ENCODE peak calls at places on chromosomes 13 and 19, in five cellular contexts. M is activated B cell treated with CpG ODN at 0.5 μM for 24 hours, S is left ventricle myocardium inferior, N is mesothelial cell of epicardium, W is GM20000. H is an unnamed sample.

GRCh38 chr13:91719033-91719432 is 320.6 kb downstream of the GPC5 start:
- DNase-seq in S (no peak), W (no peak), M (no peak), N (no peak), H (no peak)

GRCh38 chr19:33687761-33688656 is 66.3 kb downstream of the CHST8 start:
- DNase-seq in S (no peak), N (no peak), M (no peak), W (no peak), H (no peak)

GRCh38 chr19:709965-710714 is 1.4 kb downstream of the PALM start:
- DNase-seq in N (no peak), S (peak; percentile 78), W (no peak), M (no peak), H (no peak)

GRCh38 chr13:99224019-99224418 is 23.4 kb downstream of the UBAC2 start:
- DNase-seq in N (no peak), M (no peak), W (no peak), S (no peak), H (no peak)

GRCh38 chr13:37106642-37107041 is 1.2 kb upstream of the CSNK1A1L start:
- DNase-seq in N (no peak), W (no peak), S (no peak), M (no peak), H (no peak)

GRCh38 chr13:112963641-112964040 is 5.4 kb upstream of the MCF2L start:
- DNase-seq in M (no peak), W (no peak), N (no peak), S (no peak), H (no peak)

GRCh38 chr13:113636266-113636963 is 21.6 kb downstream of the ATP4B start:
- DNase-seq in S (peak; percentile 1), N (no peak), W (no peak), M (no peak), H (no peak)

GRCh38 chr13:39587939-39588338 is 15.1 kb downstream of the LHFPL6 start:
- DNase-seq in N (no peak), S (no peak), M (no peak), W (no peak), H (no peak)

GRCh38 chr19:20482721-20483120 is 82.9 kb downstream of the ZNF737 start:
- DNase-seq in S (no peak), W (no peak), N (no peak), M (no peak), H (no peak)

GRCh38 chr19:4773047-4773640 is 18.4 kb upstream of the FEM1A start:
- DNase-seq in W (no peak), N (no peak), S (no peak), M (no peak), H (peak; percentile 73)

GRCh38 chr13:72180253-72180952 is 313.4 kb upstream of the DACH1 start:
- DNase-seq in S (no peak), M (no peak), N (no peak), W (no peak), H (no peak)

GRCh38 chr13:114200673-114201005 is 21.6 kb downstream of the CFAP97D2 start:
- DNase-seq in N (no peak), M (no peak), W (no peak), S (no peak), H (no peak)

GRCh38 chr13:24683833-24684599 is 3.8 kb downstream of the ATP12A start:
- DNase-seq in N (peak; percentile 54), W (peak; percentile 86), M (peak; percentile 37), S (peak; percentile 46), H (peak; percentile 76)

GRCh38 chr13:98466634-98467236 is 110.2 kb downstream of the STK24 start:
- DNase-seq in W (peak; percentile 49), M (no peak), S (no peak), N (peak; percentile 66), H (peak; percentile 41)

GRCh38 chr13:46315036-46315435 is 72.0 kb downstream of the RUBCNL start:
- DNase-seq in N (no peak), M (no peak), S (no peak), W (no peak), H (no peak)

GRCh38 chr13:113491418-113491883 is 940 bp upstream of the DCUN1D2 start:
- DNase-seq in W (peak; percentile 57), S (peak; percentile 45), M (no peak), N (peak; percentile 44), H (peak; percentile 24)

GRCh38 chr13:25067054-25067453 is 28.9 kb upstream of the PABPC3 start:
- DNase-seq in W (no peak), N (no peak), M (no peak), S (no peak), H (no peak)

GRCh38 chr19:16143399-16144215 is at the start of gene HSH2D:
- DNase-seq in M (peak; percentile 82), W (peak; percentile 77), N (no peak), S (peak; percentile 36), H (peak; percentile 98)

GRCh38 chr19:45798995-45799517 is 6.4 kb upstream of the DMWD start:
- DNase-seq in S (peak; percentile 56), M (peak; percentile 54), W (peak; percentile 78), N (peak; percentile 83), H (peak; percentile 64)

GRCh38 chr19:37505958-37506386 is 767 bp upstream of the ZNF793 start:
- DNase-seq in M (no peak), W (no peak), S (no peak), N (no peak), H (no peak)

GRCh38 chr13:32734511-32734910 is 148.3 kb downstream of the PDS5B start:
- DNase-seq in M (no peak), W (no peak), N (no peak), S (no peak), H (no peak)

GRCh38 chr13:19586904-19587634 is 25.7 kb upstream of the TPTE2 start:
- DNase-seq in W (peak; percentile 72), M (peak; percentile 38), N (no peak), S (no peak), H (peak; percentile 96)

GRCh38 chr19:38655148-38655824 is 7.8 kb downstream of the ACTN4 start:
- DNase-seq in W (peak; percentile 56), M (no peak), N (no peak), S (no peak), H (peak; percentile 85)

GRCh38 chr13:40597735-40598365 is 68.6 kb downstream of the FOXO1 start:
- DNase-seq in N (no peak), W (no peak), M (no peak), S (no peak), H (no peak)

GRCh38 chr19:10271543-10272086 is 695 bp downstream of the ICAM1 start:
- DNase-seq in S (no peak), N (no peak), W (peak; percentile 68), M (peak; percentile 65), H (peak; percentile 92)

GRCh38 chr19:10268077-10268476 is 2.8 kb upstream of the ICAM1 start:
- DNase-seq in S (no peak), W (no peak), M (no peak), N (no peak), H (no peak)

GRCh38 chr19:10270180-10270615 is 722 bp upstream of the ICAM1 start:
- DNase-seq in N (no peak), S (peak; percentile 76), M (peak; percentile 80), W (peak; percentile 72), H (peak; percentile 89)

GRCh38 chr19:10269333-10270179 is 1.4 kb upstream of the ICAM1 start:
- DNase-seq in N (peak; percentile 89), S (peak; percentile 90), M (peak; percentile 88), W (peak; percentile 81), H (peak; percentile 92)

GRCh38 chr19:10270616-10271394 is at the start of gene ICAM1:
- DNase-seq in W (peak; percentile 81), N (no peak), S (peak; percentile 84), M (peak; percentile 70), H (peak; percentile 95)
- TF ChIP-seq CTCF in W (no peak), N (no peak), S (peak; percentile 24), M (no peak), H (no peak)

GRCh38 chr13:78806457-78806856 is 147.5 kb upstream of the OBI1 start:
- DNase-seq in W (no peak), S (no peak), M (no peak), N (no peak), H (peak; percentile 2)
- TF ChIP-seq CTCF in W (peak; percentile 19), S (peak; percentile 33), M (no peak), N (no peak), H (peak; percentile 31)

DNA sequence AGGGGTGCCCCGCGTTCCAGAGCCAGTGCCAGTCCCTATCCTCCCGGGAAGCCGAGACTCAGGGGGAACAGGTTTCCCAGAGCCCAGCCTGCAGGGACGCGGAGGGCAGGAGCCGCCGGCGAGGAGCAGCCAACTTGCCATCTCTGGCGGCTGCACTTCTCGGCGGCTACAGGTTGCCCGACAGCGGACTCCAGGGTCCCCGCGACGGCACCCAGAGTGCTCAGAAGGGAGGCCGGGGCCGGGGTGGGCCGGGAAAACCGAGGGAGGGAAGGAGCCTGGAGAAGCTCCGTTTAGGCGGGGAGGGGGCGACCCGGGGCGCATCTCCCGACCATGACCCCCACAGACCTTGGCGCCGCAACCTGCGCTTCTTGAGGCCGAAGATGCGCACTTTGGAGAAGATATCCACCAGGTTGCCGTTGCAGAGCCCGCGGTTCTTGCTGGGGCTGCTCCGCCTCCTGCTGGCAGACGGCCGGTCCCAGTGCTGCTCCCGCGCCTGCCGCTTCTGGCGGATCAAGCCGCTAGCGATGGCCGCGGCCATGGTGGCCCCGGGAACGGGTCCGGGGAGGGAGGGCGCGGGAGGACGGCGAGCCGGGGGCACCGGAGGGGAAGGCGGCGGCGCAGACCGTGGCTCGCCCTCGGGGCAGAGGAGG is 463.8 kb downstream of the ITGBL1 start:
- DNase-seq in N (peak; percentile 46), M (no peak), W (peak; percentile 19), S (peak; percentile 38), H (no peak)
- TF ChIP-seq CTCF in N (no peak), M (no peak), W (no peak), S (peak; percentile 57), H (no peak)

GRCh38 chr19:57466489-57466888 is 9.5 kb upstream of the VN1R1 start:
- DNase-seq in S (peak; percentile 60), M (no peak), W (no peak), N (no peak), H (no peak)
- TF ChIP-seq CTCF in S (no peak), M (no peak), W (no peak), N (no peak), H (no peak)

DNA sequence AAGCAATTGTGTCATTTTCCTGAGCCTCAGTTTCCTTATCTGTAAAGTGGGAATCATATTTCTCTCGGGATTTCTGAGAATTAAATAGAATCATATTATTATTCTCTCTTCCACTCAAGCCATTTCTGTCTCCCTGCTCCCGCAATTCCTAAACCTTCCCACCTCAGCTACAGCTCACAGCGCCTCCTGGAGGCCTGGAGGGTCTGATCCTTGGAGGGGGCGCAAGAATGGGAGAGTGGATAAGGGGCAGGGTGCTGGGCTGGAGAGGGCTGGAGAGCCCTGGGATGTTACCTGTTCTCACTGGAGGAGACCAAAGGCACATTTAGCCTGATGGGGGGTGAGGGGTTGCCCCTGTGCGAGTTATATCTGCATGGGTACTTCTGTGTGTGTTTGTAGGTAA is 31.1 kb upstream of the CYP2S1 start:
- DNase-seq in N (no peak), S (no peak), M (no peak), W (no peak), H (no peak)
- TF ChIP-seq CTCF in N (no peak), S (no peak), M (no peak), W (no peak), H (no peak)

GRCh38 chr19:48992571-48993174 is 436 bp downstream of the GYS1 start:
- DNase-seq in N (peak; percentile 49), W (no peak), M (no peak), S (no peak), H (no peak)
- TF ChIP-seq CTCF in N (no peak), W (no peak), M (no peak), S (no peak), H (no peak)

GRCh38 chr19:12648088-12648487 is 18.5 kb downstream of the MAN2B1 start:
- DNase-seq in M (no peak), S (no peak), W (no peak), N (no peak), H (no peak)
- TF ChIP-seq CTCF in M (no peak), S (peak; percentile 40), W (peak; percentile 1), N (no peak), H (no peak)

H was measured in GM12865.